ENCODE peak calls at places on chromosomes 3 and 15, in six cellular contexts. U is IMR-90, L is H1, D is trophoblast cell, K is H9, G is mesenchymal stem cell. A is an unnamed sample.
A peak's percentile ranks its signal among the peaks of the same experiment; 100 is the strongest.

GRCh38 chr3:80767599-80767998 is 993.8 kb downstream of the GBE1 start:
- DNase-seq in U (no peak), L (no peak), D (no peak), K (no peak), G (no peak), A (no peak)

GRCh38 chr15:62791694-62792093 is 250.9 kb upstream of the TPM1 start:
- DNase-seq in U (no peak), L (no peak), D (no peak), K (no peak), G (no peak), A (no peak)

GRCh38 chr15:96338772-96339661 is 8.5 kb downstream of the NR2F2 start:
- DNase-seq in U (no peak), L (no peak), D (no peak), K (no peak), G (peak; percentile 53), A (no peak)

GRCh38 chr3:122092460-122093165 is 37.5 kb downstream of the CD86 start:
- DNase-seq in U (peak; percentile 31), L (no peak), D (peak; percentile 55), K (peak; percentile 41), G (peak; percentile 27), A (no peak)

GRCh38 chr3:191775451-191776233 is 314.7 kb downstream of the PYDC2 start:
- DNase-seq in U (no peak), L (no peak), D (peak; percentile 53), K (no peak), G (peak; percentile 51), A (no peak)

GRCh38 chr15:99951471-99951870 is 218.2 kb upstream of the LYSMD4 start:
- DNase-seq in U (no peak), L (no peak), D (no peak), K (no peak), G (no peak), A (no peak)

GRCh38 chr3:99429501-99429900 is 208.9 kb upstream of the COL8A1 start:
- DNase-seq in U (no peak), L (no peak), D (no peak), K (no peak), G (no peak), A (no peak)

GRCh38 chr3:114331007-114331406 is 37.2 kb downstream of the TIGIT start:
- DNase-seq in U (no peak), L (no peak), D (no peak), K (no peak), G (no peak), A (no peak)

GRCh38 chr3:195914648-195915473 is 6.5 kb upstream of the TNK2 start:
- DNase-seq in U (peak; percentile 97), L (peak; percentile 97), D (peak; percentile 94), K (peak; percentile 99), G (peak; percentile 97), A (peak; percentile 92)

GRCh38 chr15:85094685-85095084 is 113.0 kb downstream of the PDE8A start:
- DNase-seq in U (peak; percentile 74), L (no peak), D (no peak), K (no peak), G (peak; percentile 38), A (no peak)

GRCh38 chr3:187976361-187976900 is 177.5 kb upstream of the LPP start:
- DNase-seq in U (no peak), L (no peak), D (no peak), K (no peak), G (no peak), A (no peak)

GRCh38 chr15:60400957-60401356 is 3.2 kb upstream of the ANXA2 start:
- DNase-seq in U (no peak), L (no peak), D (no peak), K (peak; percentile 48), G (peak; percentile 63), A (no peak)

GRCh38 chr3:178155521-178155920 is 380.7 kb upstream of the KCNMB2 start:
- DNase-seq in U (no peak), L (no peak), D (no peak), K (no peak), G (no peak), A (no peak)

GRCh38 chr15:52529289-52529929 is 729 bp upstream of the MYO5A start:
- DNase-seq in U (no peak), L (peak; percentile 81), D (no peak), K (peak; percentile 48), G (no peak), A (peak; percentile 11)

GRCh38 chr3:120415756-120416155 is 35.0 kb downstream of the FSTL1 start:
- DNase-seq in U (no peak), L (no peak), D (no peak), K (no peak), G (no peak), A (no peak)

DNA sequence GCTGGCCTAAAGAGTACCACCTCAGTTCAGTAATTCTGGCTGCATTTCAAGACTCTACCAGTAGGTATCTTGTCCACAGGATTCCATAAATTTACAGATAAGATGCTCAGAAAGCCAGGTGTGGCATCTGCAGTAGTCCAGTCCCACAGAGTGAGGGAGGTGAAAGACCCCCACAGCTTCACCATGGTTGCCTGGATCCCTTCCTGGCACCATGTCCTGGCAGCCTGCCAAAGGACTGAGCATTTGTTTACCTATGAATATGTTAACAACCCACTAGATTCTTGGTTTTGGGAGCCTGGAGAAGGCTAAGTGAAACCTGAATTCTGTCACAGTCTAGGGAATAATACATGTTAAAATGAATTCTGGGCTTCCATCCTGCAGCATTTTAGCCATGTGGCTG is 14.9 kb downstream of the CHST2 start:
- DNase-seq in U (no peak), L (no peak), D (no peak), K (no peak), G (no peak), A (no peak)
- H4K91ac ChIP-seq in U (no peak overlapping the region), L (no peak overlapping the region), D (no peak overlapping the region), K (no peak overlapping the region), G (peak overlapping the region; percentile 47), A (no peak overlapping the region)

DNA sequence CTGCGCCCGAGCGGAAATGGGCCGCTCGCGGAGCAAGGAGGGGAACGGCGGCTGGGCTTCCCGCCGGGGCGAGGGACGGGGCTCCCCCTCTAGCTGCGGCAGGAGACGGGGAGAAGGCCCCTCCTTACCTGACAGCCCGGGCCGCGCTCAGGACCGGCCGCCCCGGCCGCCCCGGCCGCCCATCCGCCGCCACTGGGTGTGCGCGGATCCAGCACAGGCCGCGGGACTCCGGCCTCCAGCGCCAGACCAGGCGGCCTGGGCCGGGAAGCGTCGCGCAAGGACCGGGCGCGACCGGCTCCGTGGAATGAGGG is 296 bp downstream of the TPRA1 start:
- DNase-seq in U (no peak), L (no peak), D (no peak), K (no peak), G (no peak), A (no peak)
- H3K23ac ChIP-seq in U (no peak overlapping the region), L (no peak overlapping the region), D (no peak overlapping the region), K (no peak overlapping the region), G (no peak overlapping the region), A (peak overlapping the region; percentile 49)

DNA sequence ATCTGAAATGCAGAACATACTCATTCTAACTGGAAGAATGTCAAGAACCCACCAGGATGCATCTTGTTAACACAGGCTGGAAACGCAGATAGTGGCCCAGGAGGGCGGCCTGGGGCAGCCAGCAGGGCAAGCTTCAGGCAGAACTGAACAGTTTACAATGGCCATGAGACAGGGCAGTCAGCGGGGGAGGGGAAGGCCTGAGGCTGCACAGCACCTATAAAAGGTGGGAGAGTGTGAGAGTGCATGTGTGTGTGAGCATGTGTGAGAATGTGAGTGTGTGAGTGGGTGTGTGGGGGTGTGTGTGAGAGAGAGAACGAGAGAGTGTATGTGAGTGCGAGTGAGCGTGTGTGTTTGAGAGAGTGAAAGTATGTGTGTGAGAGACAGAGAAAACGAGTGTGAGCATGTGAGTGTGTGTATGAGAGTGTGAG is 26.8 kb upstream of the SLCO2A1 start:
- DNase-seq in U (peak; percentile 18), L (no peak), D (no peak), K (no peak), G (no peak), A (no peak)
- H2AK5ac ChIP-seq in U (peak overlapping the region; percentile 87), L (no peak overlapping the region), D (peak overlapping the region; percentile 64), K (no peak overlapping the region), G (no peak overlapping the region), A (no peak overlapping the region)

GRCh38 chr3:189386739-189387138 is 215.0 kb downstream of the TPRG1 start:
- DNase-seq in U (no peak), L (no peak), D (no peak), K (no peak), G (no peak), A (no peak)

GRCh38 chr3:189389346-189389745 is 217.6 kb downstream of the TPRG1 start:
- DNase-seq in U (no peak), L (no peak), D (no peak), K (no peak), G (no peak), A (no peak)

GRCh38 chr3:189383630-189384029 is 211.9 kb downstream of the TPRG1 start:
- DNase-seq in U (no peak), L (no peak), D (no peak), K (no peak), G (no peak), A (no peak)
- H4K91ac ChIP-seq in U (no peak overlapping the region), L (no peak overlapping the region), D (no peak overlapping the region), K (no peak overlapping the region), G (no peak overlapping the region), A (no peak overlapping the region)

GRCh38 chr3:140377644-140378043 is 300.2 kb upstream of the TRIM42 start:
- DNase-seq in U (no peak), L (no peak), D (no peak), K (no peak), G (no peak), A (no peak)

GRCh38 chr3:140376136-140376889 is 301.6 kb upstream of the TRIM42 start:
- DNase-seq in U (no peak), L (no peak), D (no peak), K (no peak), G (no peak), A (no peak)

GRCh38 chr3:140375002-140375401 is 302.9 kb upstream of the TRIM42 start:
- DNase-seq in U (no peak), L (no peak), D (no peak), K (no peak), G (no peak), A (no peak)

GRCh38 chr3:140384028-140384771 is 293.7 kb upstream of the TRIM42 start:
- DNase-seq in U (no peak), L (no peak), D (no peak), K (no peak), G (no peak), A (no peak)

GRCh38 chr3:140378571-140379340 is 299.1 kb upstream of the TRIM42 start:
- DNase-seq in U (no peak), L (no peak), D (no peak), K (no peak), G (no peak), A (no peak)
- H3K23ac ChIP-seq in U (no peak overlapping the region), L (no peak overlapping the region), D (no peak overlapping the region), K (no peak overlapping the region), G (no peak overlapping the region), A (no peak overlapping the region)